ENCODE peak calls at places on chromosomes 1 and 21, in six cellular contexts. Z, R, V, W, P and O are unnamed samples.

GRCh38 chr1:55611123-55611522 is 396.0 kb upstream of the USP24 start:
- DNase-seq in Z (no peak), R (no peak), V (no peak), W (no peak), P (no peak), O (no peak)

GRCh38 chr21:42114646-42115045 is 43.5 kb downstream of the UMODL1 start:
- DNase-seq in Z (no peak), R (no peak), V (no peak), W (no peak), P (no peak), O (no peak)

GRCh38 chr21:35933466-35933865 is 126.9 kb downstream of the SETD4 start:
- DNase-seq in Z (no peak), R (no peak), V (no peak), W (no peak), P (no peak), O (no peak)

GRCh38 chr1:226908913-226909312 is 31.2 kb upstream of the COQ8A start:
- DNase-seq in Z (no peak), R (no peak), V (no peak), W (no peak), P (no peak), O (no peak)

GRCh38 chr21:44897326-44898010 is 23.2 kb downstream of the ITGB2 start:
- DNase-seq in Z (peak), R (no peak), V (no peak), W (no peak), P (no peak), O (no peak)

GRCh38 chr1:80064524-80064923 is 1058.0 kb upstream of the ADGRL4 start:
- DNase-seq in Z (no peak), R (no peak), V (no peak), W (no peak), P (no peak), O (no peak)

GRCh38 chr21:32312321-32312720 is 13.7 kb downstream of the MRAP start:
- DNase-seq in Z (no peak), R (no peak), V (no peak), W (no peak), P (no peak), O (no peak)

GRCh38 chr21:30962013-30962412 is 76.3 kb downstream of the KRTAP19-8 start:
- DNase-seq in Z (no peak), R (no peak), V (no peak), W (no peak), P (no peak), O (no peak)

GRCh38 chr1:226332947-226333346 is 24.0 kb upstream of the LIN9 start:
- DNase-seq in Z (no peak), R (no peak), V (no peak), W (no peak), P (no peak), O (no peak)

GRCh38 chr1:7218210-7218832 is 433.1 kb downstream of the CAMTA1 start:
- DNase-seq in Z (peak), R (peak), V (peak), W (no peak), P (no peak), O (peak)

GRCh38 chr21:35136106-35136505 is 87.0 kb upstream of the RUNX1 start:
- DNase-seq in Z (no peak), R (no peak), V (no peak), W (no peak), P (no peak), O (no peak)

GRCh38 chr1:170739803-170740202 is 75.9 kb downstream of the PRRX1 start:
- DNase-seq in Z (no peak), R (no peak), V (no peak), W (no peak), P (no peak), O (no peak)

GRCh38 chr1:98766241-98766640 is 104.7 kb downstream of the SNX7 start:
- DNase-seq in Z (no peak), R (no peak), V (no peak), W (no peak), P (peak), O (no peak)

GRCh38 chr1:26784023-26784871 is 3.5 kb upstream of the PIGV start:
- DNase-seq in Z (peak), R (peak), V (no peak), W (no peak), P (no peak), O (no peak)

GRCh38 chr1:26391450-26391849 is 18.9 kb upstream of the ZNF683 start:
- DNase-seq in Z (peak), R (peak), V (no peak), W (no peak), P (no peak), O (no peak)

GRCh38 chr1:228005511-228006033 is 1.2 kb upstream of the WNT3A start:
- DNase-seq in Z (peak), R (no peak), V (no peak), W (no peak), P (no peak), O (no peak)

GRCh38 chr1:178060789-178061556 is 32.9 kb upstream of the RASAL2 start:
- DNase-seq in Z (no peak), R (peak), V (peak), W (no peak), P (no peak), O (no peak)

GRCh38 chr21:44854664-44855446 is 18.6 kb downstream of the PTTG1IP start:
- DNase-seq in Z (peak), R (no peak), V (no peak), W (no peak), P (no peak), O (no peak)

GRCh38 chr21:25925064-25925463 is 190.3 kb downstream of the GABPA start:
- DNase-seq in Z (no peak), R (no peak), V (no peak), W (no peak), P (no peak), O (no peak)

GRCh38 chr1:4978660-4979390 is 324.4 kb downstream of the AJAP1 start:
- DNase-seq in Z (no peak), R (no peak), V (no peak), W (no peak), P (no peak), O (no peak)

GRCh38 chr1:166925791-166926483 is 49.4 kb downstream of the ILDR2 start:
- DNase-seq in Z (no peak), R (peak), V (no peak), W (no peak), P (no peak), O (no peak)

GRCh38 chr1:160046494-160047115 is 14.8 kb upstream of the PIGM start:
- DNase-seq in Z (peak), R (peak), V (no peak), W (peak), P (no peak), O (no peak)

GRCh38 chr1:221494670-221495069 is 247.2 kb downstream of the DUSP10 start:
- DNase-seq in Z (no peak), R (no peak), V (no peak), W (no peak), P (no peak), O (no peak)

DNA sequence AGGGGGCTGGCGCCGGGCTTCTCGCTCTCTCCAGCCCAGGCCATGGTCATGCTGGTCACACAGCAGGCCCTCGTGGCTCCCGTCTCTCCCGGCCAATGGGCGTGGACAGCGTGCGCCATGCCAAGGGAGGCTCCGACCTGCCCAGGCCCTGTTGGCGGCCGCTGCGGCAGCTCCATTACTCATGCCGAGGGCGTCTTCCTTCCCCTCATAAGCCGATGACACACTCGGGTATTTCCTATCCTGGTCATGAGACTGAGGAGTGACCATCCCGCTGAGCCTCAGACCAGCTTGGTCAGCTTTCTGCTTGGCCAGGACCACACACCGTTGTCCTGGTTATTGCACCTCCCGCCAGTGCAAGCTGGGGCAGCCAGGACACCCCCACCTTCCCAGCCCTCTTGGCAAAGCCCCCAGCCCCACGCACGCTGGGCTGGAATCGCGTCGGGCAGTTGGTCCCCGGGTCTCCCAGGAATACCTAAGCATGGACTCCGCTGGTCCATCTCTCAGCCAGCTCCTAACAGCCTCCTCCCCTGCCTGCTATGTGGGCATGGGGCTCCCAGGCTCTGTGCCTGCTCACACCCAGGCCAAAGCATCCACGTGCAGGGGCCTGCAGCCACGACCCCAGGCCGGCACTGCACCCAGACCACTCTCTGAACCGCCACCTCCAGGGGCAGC is 49.8 kb downstream of the ARHGEF16 start:
- DNase-seq in Z (no peak), R (no peak), V (no peak), W (no peak), P (no peak), O (no peak)
- TF ChIP-seq TAF1 in Z (no peak), R (no peak), V (no peak), W (no peak), P (no peak), O (no peak)

GRCh38 chr1:208157769-208158168 is 86.4 kb downstream of the PLXNA2 start:
- DNase-seq in Z (no peak), R (no peak), V (no peak), W (no peak), P (no peak), O (no peak)
- TF ChIP-seq POLR2A in Z (no peak), R (no peak), V (no peak), W (no peak), P (no peak), O (no peak)

DNA sequence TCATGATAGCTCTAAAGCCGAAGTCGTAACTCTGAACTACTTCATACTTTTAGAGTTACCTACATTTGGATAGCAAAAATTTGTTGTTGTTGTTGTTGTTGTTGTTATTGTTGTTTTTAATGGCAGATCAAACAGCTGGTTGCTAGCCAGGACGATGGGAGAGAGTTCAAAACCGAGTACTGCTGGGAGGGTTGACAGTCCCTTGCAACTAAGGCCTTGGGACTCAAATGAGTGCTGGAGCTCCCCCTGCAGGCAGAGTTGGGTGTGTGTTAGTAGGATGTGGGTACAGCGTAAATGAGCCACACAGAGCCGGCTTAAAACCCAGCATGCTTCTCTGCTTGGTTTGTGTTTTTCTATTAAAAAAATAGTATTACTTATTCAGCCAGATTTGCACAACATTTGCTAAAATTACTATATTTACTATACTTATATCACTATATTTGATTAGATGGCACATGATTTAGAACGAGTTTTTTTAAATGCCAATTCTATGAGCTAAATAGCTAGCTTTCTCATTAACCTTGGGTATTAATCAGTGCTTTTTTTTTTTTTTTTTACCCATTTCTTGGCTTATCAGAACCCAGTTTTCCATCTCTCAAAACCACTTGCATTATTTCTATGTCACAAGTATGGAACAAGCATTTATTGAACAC is 129.2 kb upstream of the SYT6 start:
- DNase-seq in Z (peak), R (peak), V (peak), W (peak), P (peak), O (peak)
- TF ChIP-seq TAF1 in Z (no peak), R (no peak), V (no peak), W (no peak), P (no peak), O (no peak)

GRCh38 chr1:185533596-185533995 is 200.6 kb upstream of the HMCN1 start:
- DNase-seq in Z (no peak), R (no peak), V (no peak), W (no peak), P (no peak), O (no peak)

GRCh38 chr1:185537601-185538000 is 196.6 kb upstream of the HMCN1 start:
- DNase-seq in Z (no peak), R (no peak), V (no peak), W (no peak), P (no peak), O (no peak)

GRCh38 chr1:185539277-185539943 is 194.8 kb upstream of the HMCN1 start:
- DNase-seq in Z (no peak), R (no peak), V (no peak), W (no peak), P (no peak), O (no peak)

GRCh38 chr1:185534806-185535205 is 199.4 kb upstream of the HMCN1 start:
- DNase-seq in Z (no peak), R (no peak), V (no peak), W (no peak), P (no peak), O (no peak)

GRCh38 chr1:185536165-185536920 is 197.8 kb upstream of the HMCN1 start:
- DNase-seq in Z (no peak), R (no peak), V (no peak), W (no peak), P (no peak), O (no peak)
- TF ChIP-seq POLR2A in Z (no peak), R (no peak), V (no peak), W (no peak), P (no peak), O (no peak)

GRCh38 chr1:21779613-21780521 is 3.1 kb downstream of the USP48 start:
- DNase-seq in Z (no peak), R (no peak), V (no peak), W (no peak), P (peak), O (no peak)
- TF ChIP-seq TAF1 in Z (no peak), R (no peak), V (no peak), W (no peak), P (no peak), O (no peak)

DNA sequence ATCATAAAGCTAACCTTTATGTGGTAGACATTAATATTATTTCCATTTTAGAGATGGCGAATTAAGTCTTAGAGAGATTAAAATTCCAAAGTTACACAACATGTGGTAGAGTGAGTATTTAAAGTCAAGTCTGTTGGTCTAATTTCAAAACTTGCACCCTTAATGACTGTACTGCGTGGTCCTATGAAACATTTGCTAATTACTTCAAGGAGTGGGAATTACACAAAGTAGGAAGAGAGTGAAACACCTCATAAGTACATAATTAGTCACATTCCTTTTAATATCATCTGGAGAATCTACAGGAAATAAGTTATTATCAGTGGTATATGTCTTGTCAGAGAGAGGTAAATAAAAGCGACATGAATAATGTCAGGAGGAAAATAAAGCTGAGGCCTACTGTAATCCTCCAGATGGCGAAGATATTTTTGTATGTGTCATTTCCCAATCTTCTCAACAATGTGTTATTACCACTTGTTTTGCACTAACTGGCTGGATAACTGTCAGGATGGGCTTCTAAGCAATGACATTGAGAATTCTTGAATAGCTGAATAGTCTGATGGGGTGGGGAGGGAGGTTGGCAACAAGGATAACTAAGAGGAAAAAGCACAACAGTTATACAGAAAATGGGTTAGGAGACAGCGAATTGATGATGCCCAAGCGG is 95.5 kb downstream of the TNFSF18 start:
- DNase-seq in Z (no peak), R (no peak), V (no peak), W (no peak), P (no peak), O (no peak)
- TF ChIP-seq POLR2A in Z (no peak), R (no peak), V (no peak), W (no peak), P (no peak), O (no peak)

GRCh38 chr21:28283652-28284490 is 708.8 kb downstream of the LTN1 start:
- DNase-seq in Z (no peak), R (peak), V (no peak), W (no peak), P (no peak), O (no peak)
- TF ChIP-seq TAF1 in Z (no peak), R (no peak), V (no peak), W (no peak), P (no peak), O (no peak)

DNA sequence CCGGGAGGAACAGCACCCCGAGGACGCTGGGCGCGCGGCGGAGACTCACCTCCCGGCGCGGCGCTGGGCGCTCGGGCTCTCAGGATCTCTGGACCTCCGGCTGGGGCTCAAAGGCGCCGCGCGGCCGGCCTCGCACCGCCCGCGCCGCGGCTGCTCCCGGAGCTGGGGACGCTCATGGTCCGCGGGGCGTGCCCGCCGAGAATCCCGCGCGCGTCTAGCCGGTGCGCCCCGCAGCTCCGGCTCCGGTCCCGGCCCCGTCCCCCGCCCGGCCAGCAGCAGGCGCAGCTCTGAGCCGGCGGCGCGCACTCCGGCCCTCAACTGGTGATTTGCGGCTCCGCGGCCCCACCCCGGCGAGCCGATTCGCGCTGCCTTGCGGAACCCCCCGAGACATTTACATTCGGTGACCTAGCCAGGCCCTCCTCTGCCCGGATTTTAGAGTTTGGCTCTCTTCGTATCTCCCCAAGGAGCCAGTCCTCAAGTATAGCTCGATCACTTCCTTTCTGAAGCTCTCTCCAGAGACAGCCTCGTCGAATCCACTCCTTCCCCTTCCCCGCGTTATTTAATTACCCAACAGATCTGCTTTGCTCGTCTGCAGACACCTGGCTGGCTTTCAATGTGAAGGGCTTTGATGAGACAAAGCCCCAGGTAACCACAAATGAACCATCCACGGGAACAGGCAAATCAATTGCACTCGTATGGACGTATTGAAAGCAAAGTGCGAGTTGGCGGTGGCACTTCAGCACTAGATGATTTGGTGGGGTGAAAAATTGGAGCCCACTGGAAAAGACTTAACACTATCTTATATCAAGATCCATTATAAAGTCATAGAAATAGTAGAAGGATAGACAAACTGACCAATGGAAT is at the start of gene BCAR3:
- DNase-seq in Z (peak), R (no peak), V (peak), W (peak), P (no peak), O (peak)
- TF ChIP-seq POLR2A in Z (no peak), R (peak), V (no peak), W (peak), P (peak), O (no peak)

DNA sequence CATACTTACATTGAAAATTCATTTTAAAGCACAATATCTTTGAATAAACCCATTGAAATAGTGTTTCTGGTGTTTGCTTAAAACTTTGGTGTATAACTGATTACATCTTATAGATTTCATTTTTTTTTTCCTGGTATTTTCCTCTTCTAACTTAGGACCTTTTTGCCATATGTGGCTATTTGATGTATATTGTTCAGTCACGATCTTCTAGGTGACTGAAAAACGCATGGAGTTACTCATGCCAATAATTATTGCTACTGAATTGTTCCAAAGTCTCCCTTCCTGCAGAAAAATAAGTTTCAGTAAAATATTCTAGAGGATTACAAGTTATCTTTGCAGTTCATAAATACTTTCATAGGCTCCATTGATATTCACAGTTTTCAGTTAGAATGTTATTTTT is 22.9 kb upstream of the C1orf105 start:
- DNase-seq in Z (no peak), R (no peak), V (no peak), W (no peak), P (no peak), O (no peak)
- TF ChIP-seq TAF1 in Z (no peak), R (no peak), V (no peak), W (no peak), P (no peak), O (no peak)

GRCh38 chr1:28240024-28240423 is 4.1 kb downstream of the ATP5IF1 start:
- DNase-seq in Z (no peak), R (no peak), V (no peak), W (no peak), P (no peak), O (no peak)
- TF ChIP-seq POLR2A in Z (no peak), R (no peak), V (no peak), W (no peak), P (no peak), O (no peak)